ENCODE peak calls at places on chromosomes 7 and 10, in five cellular contexts. Q is tibial artery, D is psoas muscle, H is heart left ventricle, K is adrenal gland. Z is an unnamed sample. For H3K27me3, the result is how much of the 10 kb centered on the place peaks cover.

GRCh38 chr7:123916240-123916724 is 8.8 kb upstream of the SPAM1 start:
- DNase-seq in Q (no peak), D (no peak), K (no peak), H (no peak), Z (peak)

GRCh38 chr7:93148135-93148534 is at the start of gene SAMD9L:
- DNase-seq in Q (no peak), K (no peak), D (no peak), H (no peak), Z (no peak)

GRCh38 chr7:22356010-22356854 is 722 bp downstream of the RAPGEF5 start:
- DNase-seq in D (no peak), Q (no peak), K (no peak), H (no peak), Z (peak)

GRCh38 chr7:102425639-102426267 is 7.6 kb upstream of the ORAI2 start:
- DNase-seq in H (peak), Q (peak), D (peak), K (peak), Z (no peak)

GRCh38 chr10:15433850-15434537 is 62.9 kb upstream of the FAM171A1 start:
- DNase-seq in K (peak), D (no peak), H (no peak), Q (no peak), Z (peak)

GRCh38 chr10:132516771-132517725 is 20.5 kb upstream of the INPP5A start:
- DNase-seq in H (peak), D (peak), Q (peak), K (peak), Z (peak)

GRCh38 chr10:50622497-50623298 is 1.1 kb downstream of the SGMS1 start:
- DNase-seq in K (peak), H (peak), D (peak), Q (peak), Z (no peak)

GRCh38 chr7:46725838-46726237 is 804.8 kb upstream of the IGFBP3 start:
- DNase-seq in H (no peak), Q (no peak), D (no peak), K (no peak), Z (no peak)

GRCh38 chr10:34031410-34031809 is 696.9 kb upstream of the NRP1 start:
- DNase-seq in D (peak), K (peak), Q (peak), H (peak), Z (peak)

GRCh38 chr10:81479316-81479715 is 395.7 kb upstream of the NRG3 start:
- DNase-seq in D (no peak), K (no peak), H (no peak), Q (no peak), Z (no peak)

GRCh38 chr10:100346351-100346764 is 675 bp upstream of the SCD start:
- DNase-seq in Q (peak), D (peak), K (peak), H (peak), Z (peak)

GRCh38 chr10:36281871-36282331 is 639.8 kb upstream of the FZD8 start:
- DNase-seq in D (no peak), Q (no peak), H (no peak), K (no peak), Z (no peak)

GRCh38 chr7:91051966-91052365 is 212.3 kb upstream of the FZD1 start:
- DNase-seq in Q (no peak), K (no peak), H (no peak), D (no peak), Z (no peak)

GRCh38 chr10:48450233-48450810 is 143.8 kb downstream of the MAPK8 start:
- DNase-seq in H (peak), Q (peak), D (peak), K (no peak), Z (no peak)

GRCh38 chr7:155344270-155344617 is 46.6 kb downstream of the INSIG1 start:
- DNase-seq in K (no peak), H (no peak), Q (no peak), D (peak), Z (no peak)

GRCh38 chr10:23263441-23264164 is 71.5 kb downstream of the PTF1A start:
- DNase-seq in K (no peak), D (no peak), Q (no peak), H (no peak), Z (no peak)

GRCh38 chr10:49334993-49335972 is 36.3 kb downstream of the C10orf71 start:
- DNase-seq in D (no peak), H (no peak), K (no peak), Q (no peak), Z (no peak)

GRCh38 chr10:121828045-121828444 is 99.8 kb downstream of the ATE1 start:
- DNase-seq in H (no peak), D (no peak), Q (no peak), K (no peak), Z (no peak)

GRCh38 chr7:53070883-53071282 is 35.5 kb downstream of the POM121L12 start:
- DNase-seq in D (no peak), Q (no peak), K (no peak), H (no peak), Z (no peak)

DNA sequence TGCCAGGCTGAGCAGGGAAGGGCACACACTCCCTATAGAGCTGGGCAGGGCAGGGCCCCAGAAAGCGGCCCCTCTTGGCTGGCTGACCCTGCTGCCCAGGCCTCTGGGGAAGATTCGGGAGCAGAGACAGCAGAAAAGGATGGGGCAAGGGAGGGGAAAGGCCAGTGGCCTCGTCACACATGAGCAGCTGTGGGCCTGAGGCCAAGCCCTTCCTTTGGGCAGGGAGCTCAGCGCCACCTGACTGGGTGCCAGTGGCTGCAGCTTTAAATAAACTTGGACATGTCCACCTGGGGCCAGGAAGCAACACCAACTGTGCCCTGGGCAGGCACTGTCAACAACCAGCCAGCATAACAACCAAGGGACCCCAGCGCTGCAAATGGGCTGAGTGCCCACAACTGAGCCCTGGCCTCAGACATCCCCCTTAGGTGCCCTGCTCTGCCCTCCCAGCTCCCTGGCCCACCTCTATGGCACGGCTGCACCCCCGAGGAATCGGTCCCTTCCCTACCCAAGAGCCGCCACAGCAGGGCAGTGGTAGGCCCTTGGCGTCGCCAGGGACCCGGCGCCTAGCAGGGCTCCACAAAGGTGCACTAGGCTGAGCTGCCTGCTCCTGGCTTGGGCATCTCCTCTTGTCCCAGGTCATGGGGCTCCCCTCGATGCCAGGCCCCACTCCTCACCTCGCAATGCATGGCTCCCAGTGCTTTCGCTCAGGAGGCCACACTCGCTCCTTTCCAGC is 2.6 kb downstream of the CAMK2B start:
- DNase-seq in K (no peak), D (peak), Q (no peak), H (peak), Z (no peak)
- H3K27me3 ChIP-seq in K (under half), D (under half), Q (under half), H (under half), Z (under half)

DNA sequence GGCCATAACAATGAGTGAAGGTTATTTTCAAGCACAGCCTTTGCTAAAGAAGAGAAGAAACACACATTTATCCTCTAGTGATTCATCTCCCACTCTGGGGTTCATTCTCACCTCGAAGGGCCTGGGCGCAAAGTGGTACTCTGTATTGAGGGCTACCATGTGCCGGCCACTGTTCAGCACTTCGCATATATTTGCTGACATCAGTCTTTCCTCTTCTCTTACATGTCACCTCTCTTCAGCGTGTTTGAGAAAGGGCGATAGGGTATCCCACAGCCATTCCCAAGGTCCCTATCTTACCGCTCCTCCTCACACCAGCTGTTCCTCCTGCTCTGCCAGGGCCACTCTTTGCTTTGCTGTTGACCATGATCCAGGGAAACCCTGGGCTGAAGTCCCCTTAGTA is 48.8 kb upstream of the ECHDC3 start:
- DNase-seq in Q (no peak), H (no peak), K (no peak), D (no peak), Z (no peak)
- H3K27me3 ChIP-seq in Q (under half), H (under half), K (under half), D (under half), Z (under half)

GRCh38 chr10:119388849-119389345 is 153.6 kb downstream of the RGS10 start:
- DNase-seq in Q (no peak), K (no peak), D (no peak), H (no peak), Z (no peak)
- H3K27me3 ChIP-seq in Q (under half), K (under half), D (under half), H (under half), Z (under half)

GRCh38 chr10:98085238-98085637 is 49.2 kb upstream of the R3HCC1L start:
- DNase-seq in H (no peak), D (no peak), Q (no peak), K (no peak), Z (no peak)
- H3K27me3 ChIP-seq in H (under half), D (under half), Q (under half), K (under half), Z (under half)

DNA sequence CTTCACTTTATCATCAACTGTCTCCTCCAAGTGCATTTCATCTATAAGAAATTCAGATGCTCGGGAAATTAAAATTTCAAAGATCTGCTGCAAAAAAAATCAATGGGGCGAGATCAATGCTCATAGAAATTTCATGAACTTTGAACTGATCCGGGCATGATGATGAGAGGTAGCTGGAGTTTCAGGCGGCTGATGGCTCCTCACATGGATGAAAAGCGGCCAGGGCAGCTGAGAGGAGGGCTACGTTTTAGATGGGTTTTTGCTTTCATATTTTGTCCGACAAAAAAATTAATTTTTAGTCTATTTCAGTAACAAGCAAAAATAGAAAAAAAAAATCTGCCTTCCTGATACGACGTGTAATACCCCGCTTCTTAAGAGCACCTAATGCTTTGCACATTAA is 109.9 kb downstream of the EBF3 start:
- DNase-seq in D (no peak), H (no peak), K (no peak), Q (no peak), Z (no peak)
- H3K27me3 ChIP-seq in D (under half), H (under half), K (under half), Q (under half), Z (under half)

DNA sequence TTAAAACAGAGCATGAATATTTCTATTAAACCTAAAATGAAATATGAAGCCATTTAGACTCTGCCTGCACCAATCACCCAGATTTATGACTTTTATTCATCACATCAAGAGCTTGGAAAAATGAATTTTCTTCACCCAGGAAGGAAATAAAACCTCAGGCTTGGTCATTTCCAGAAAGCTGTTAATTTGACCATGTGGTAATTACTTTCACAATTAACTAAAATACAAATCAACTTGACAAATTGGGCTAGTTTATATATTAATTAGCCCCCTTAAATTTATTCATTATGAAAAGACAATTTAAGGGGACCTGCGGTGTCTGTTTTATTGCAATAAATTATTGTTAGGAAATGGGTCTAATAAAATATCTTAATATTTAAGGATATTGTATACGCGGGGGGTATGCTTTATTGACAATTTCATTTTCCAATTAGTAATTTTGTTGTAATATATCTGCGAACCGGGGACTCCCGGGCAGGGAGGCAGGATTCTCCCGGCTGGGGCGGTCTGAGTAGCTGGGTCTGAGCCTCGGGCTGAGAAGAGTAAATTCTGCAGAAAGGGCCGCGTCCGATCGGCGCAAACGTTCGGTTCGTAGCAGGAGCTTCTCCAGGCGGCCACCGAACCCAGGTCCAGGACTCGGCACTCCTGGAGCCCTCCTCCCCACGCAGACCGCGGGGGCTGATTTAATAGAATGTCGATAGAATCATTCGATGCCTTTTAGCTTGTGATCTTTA is 9.4 kb upstream of the MNX1 start:
- DNase-seq in K (no peak), D (no peak), H (no peak), Q (no peak), Z (no peak)
- H3K27me3 ChIP-seq in K (half or more), D (half or more), H (half or more), Q (half or more), Z (under half)

GRCh38 chr10:8051109-8051781 is 3.2 kb upstream of the GATA3 start:
- DNase-seq in Q (peak), D (no peak), H (no peak), K (no peak), Z (peak)
- H3K27me3 ChIP-seq in Q (half or more), D (half or more), H (half or more), K (half or more), Z (under half)

GRCh38 chr7:73650524-73650923 is 17.1 kb upstream of the VPS37D start:
- DNase-seq in D (no peak), Q (no peak), K (no peak), H (no peak), Z (no peak)
- H3K27me3 ChIP-seq in D (under half), Q (half or more), K (under half), H (half or more), Z (under half)

Z was measured in mammary epithelial cell.